ENCODE peak calls at places on chromosomes 1 and 21, in ten cellular contexts. L, T, I, U, P, F, K, G, M and D are unnamed samples. For H3K4me1, the result is how much of the 10 kb centered on the place peaks cover.

GRCh38 chr1:207486210-207486609 is 9.7 kb upstream of the CR1 start:
- DNase-seq in U (no peak), K (no peak), M (no peak), F (no peak), T (no peak), L (no peak), I (no peak), G (no peak), P (no peak), D (no peak)

GRCh38 chr1:36968730-36969129 is 65.6 kb downstream of the GRIK3 start:
- DNase-seq in L (no peak), U (no peak), F (no peak), I (no peak), M (no peak), G (no peak), T (no peak), K (no peak), P (no peak), D (no peak)

GRCh38 chr1:42928859-42929258 is 29.8 kb downstream of the SLC2A1 start:
- DNase-seq in T (no peak), U (no peak), L (no peak), K (peak), F (no peak), I (no peak), G (no peak), P (no peak), M (no peak), D (no peak)

GRCh38 chr1:155981266-155982088 is 3.1 kb upstream of the ARHGEF2 start:
- DNase-seq in L (peak), M (no peak), P (peak), F (no peak), I (no peak), K (peak), T (no peak), U (peak), G (no peak), D (no peak)

GRCh38 chr1:21553116-21553926 is 44.1 kb downstream of the ALPL start:
- DNase-seq in T (no peak), M (no peak), K (no peak), I (no peak), F (no peak), G (no peak), U (no peak), L (no peak), P (peak), D (no peak)

GRCh38 chr21:36250423-36251075 is 69.4 kb upstream of the MORC3 start:
- DNase-seq in P (no peak), T (no peak), M (no peak), K (no peak), L (no peak), U (no peak), G (no peak), I (no peak), F (no peak), D (no peak)

GRCh38 chr1:184456189-184456588 is 69.4 kb downstream of the C1orf21 start:
- DNase-seq in L (no peak), P (no peak), K (no peak), T (no peak), I (no peak), F (no peak), G (no peak), M (no peak), U (no peak), D (no peak)

GRCh38 chr21:36654796-36655325 is 44.1 kb upstream of the SIM2 start:
- DNase-seq in M (no peak), U (no peak), G (no peak), T (no peak), P (no peak), L (no peak), I (no peak), F (no peak), K (no peak), D (no peak)

GRCh38 chr1:246602194-246602593 is 35.9 kb downstream of the CNST start:
- DNase-seq in K (no peak), U (no peak), G (no peak), F (no peak), P (peak), T (no peak), M (no peak), L (no peak), I (no peak), D (no peak)

GRCh38 chr1:228315945-228316588 is 90.6 kb downstream of the TRIM11 start:
- DNase-seq in G (peak), F (no peak), K (peak), M (peak), U (no peak), T (peak), I (peak), L (no peak), P (no peak), D (no peak)

GRCh38 chr1:159173303-159173702 is 1.9 kb downstream of the CADM3 start:
- DNase-seq in P (no peak), K (no peak), T (no peak), G (no peak), L (no peak), M (no peak), I (no peak), U (no peak), F (no peak), D (no peak)

GRCh38 chr1:206545351-206545750 is 38.0 kb downstream of the RASSF5 start:
- DNase-seq in G (no peak), K (peak), I (no peak), P (no peak), L (no peak), F (no peak), U (no peak), T (no peak), M (no peak), D (no peak)

GRCh38 chr1:53619811-53620619 is 118.9 kb downstream of the GLIS1 start:
- DNase-seq in L (no peak), T (no peak), U (no peak), G (peak), P (peak), F (no peak), M (no peak), K (peak), I (peak), D (no peak)

GRCh38 chr1:39145651-39145970 is 58.9 kb upstream of the MACF1 start:
- DNase-seq in K (no peak), L (no peak), G (no peak), I (no peak), M (no peak), F (no peak), P (peak), T (no peak), U (no peak), D (no peak)

GRCh38 chr1:39144943-39145650 is 59.4 kb upstream of the MACF1 start:
- DNase-seq in K (no peak), F (no peak), I (no peak), M (no peak), T (no peak), P (no peak), U (no peak), L (no peak), G (no peak), D (no peak)

GRCh38 chr1:39141925-39142324 is 62.6 kb upstream of the MACF1 start:
- DNase-seq in M (no peak), U (no peak), L (no peak), P (peak), T (no peak), G (no peak), F (no peak), K (no peak), I (no peak), D (no peak)

GRCh38 chr1:39139723-39140360 is 64.7 kb upstream of the MACF1 start:
- DNase-seq in G (no peak), P (peak), U (no peak), I (no peak), K (no peak), L (no peak), M (no peak), F (no peak), T (no peak), D (no peak)

GRCh38 chr1:39142394-39143060 is 62.0 kb upstream of the MACF1 start:
- DNase-seq in T (no peak), I (peak), F (no peak), L (peak), G (no peak), K (no peak), M (no peak), U (no peak), P (no peak), D (no peak)
- H3K4me1 ChIP-seq in T (under half), I (under half), F (under half), L (half or more), G (under half), K (under half), M (under half), U (under half), P (under half), D (under half)

DNA sequence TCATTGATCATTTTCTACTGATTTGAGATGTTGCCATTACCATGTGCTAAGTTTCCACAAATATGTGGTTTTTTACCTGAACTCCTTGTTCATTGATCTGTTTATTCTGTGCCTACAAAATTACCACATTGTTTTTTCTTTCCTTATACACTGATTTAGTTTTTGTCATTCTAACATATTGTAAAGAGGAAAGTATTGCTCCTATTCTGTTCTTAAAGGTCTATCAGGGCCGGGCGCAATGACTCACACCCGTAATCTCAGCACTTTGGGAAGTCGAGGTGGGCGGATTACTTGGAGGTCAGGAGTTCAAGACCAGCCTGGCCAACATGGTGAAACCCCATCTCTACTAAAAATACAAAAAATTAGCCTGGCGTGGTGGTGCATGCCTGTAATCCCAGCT is 75.1 kb downstream of the CAMTA1 start:
- DNase-seq in U (no peak), I (no peak), M (no peak), L (no peak), F (no peak), T (no peak), K (no peak), P (peak), G (no peak), D (no peak)
- H3K27ac ChIP-seq in U (no peak), I (no peak), M (no peak), L (peak), F (peak), T (peak), K (no peak), P (peak), G (no peak), D (no peak)

DNA sequence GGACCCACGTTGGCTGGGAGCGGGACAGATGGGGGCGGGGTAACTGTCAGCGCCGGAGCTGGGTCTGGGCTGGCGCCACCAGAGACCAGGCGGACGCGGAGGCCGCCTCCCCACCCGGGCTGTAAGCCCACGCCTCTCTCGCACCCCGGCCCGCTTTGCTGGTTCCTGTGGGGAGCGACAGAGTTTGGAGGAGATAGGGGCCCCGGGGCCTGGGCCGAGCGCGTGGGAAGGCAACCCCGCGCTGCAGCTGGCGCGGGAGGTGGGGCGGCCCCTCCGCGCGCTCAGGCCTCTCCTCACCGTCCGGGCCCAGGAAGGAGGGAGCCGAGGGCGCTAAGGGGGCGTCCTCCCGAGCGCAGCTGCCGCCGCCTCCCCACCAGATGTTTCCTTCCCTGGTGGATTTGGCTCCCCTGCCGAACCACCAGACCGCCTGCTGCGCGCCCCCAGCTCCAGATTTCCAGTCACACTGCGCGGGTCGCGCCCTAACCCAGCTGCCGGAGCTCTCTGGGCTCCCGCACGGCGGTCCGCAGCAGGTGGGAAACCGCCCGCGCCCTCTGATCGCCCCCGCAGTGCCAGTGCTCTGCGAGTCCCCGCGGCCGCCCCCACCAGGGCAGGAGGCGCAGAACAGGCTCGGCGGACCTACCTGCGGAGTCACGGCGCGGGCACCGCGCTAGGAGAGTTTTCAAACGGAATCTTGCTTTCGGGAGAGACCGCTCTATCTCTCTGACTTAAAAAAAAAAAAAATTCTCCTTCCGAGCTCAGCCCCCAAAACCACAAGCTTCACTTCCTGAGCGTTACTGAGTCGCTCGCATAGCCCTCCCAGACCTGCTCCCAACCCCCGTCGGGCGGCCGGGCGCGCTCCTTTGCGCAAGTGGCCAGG is 1.1 kb downstream of the GFI1 start:
- DNase-seq in T (peak), L (peak), I (peak), U (peak), M (no peak), G (no peak), K (peak), P (peak), F (peak), D (peak)
- H3K4me1 ChIP-seq in T (half or more), L (half or more), I (under half), U (under half), M (half or more), G (under half), K (half or more), P (under half), F (under half), D (under half)

DNA sequence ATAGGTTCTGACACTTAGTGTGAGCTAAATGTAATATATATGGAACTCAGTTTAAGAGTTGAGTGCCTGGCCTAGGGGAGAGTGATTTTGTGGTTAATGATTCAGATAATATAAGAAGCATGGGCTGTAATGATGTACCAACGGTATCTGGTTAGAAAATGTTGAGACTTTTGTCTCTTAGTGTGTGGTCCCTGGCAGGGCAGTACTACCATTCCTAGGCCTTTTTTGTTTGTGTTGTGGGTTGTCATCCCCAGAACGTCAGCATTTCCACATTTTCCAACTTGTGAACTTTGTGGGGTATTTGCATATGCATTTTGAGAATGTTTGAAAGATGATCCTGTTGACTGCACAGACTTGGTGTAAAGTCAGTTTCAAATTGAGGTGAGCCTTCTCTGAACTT is 11.4 kb downstream of the NEK7 start:
- DNase-seq in K (no peak), P (peak), I (no peak), F (no peak), U (no peak), G (no peak), L (no peak), T (no peak), M (no peak), D (no peak)
- H3K27ac ChIP-seq in K (no peak), P (peak), I (no peak), F (peak), U (peak), G (no peak), L (no peak), T (peak), M (no peak), D (peak)

GRCh38 chr1:112637257-112638108 is 17.9 kb downstream of the CAPZA1 start:
- DNase-seq in U (no peak), T (no peak), M (no peak), G (no peak), P (peak), L (no peak), I (no peak), K (no peak), F (no peak), D (no peak)
- H3K4me1 ChIP-seq in U (half or more), T (under half), M (under half), G (under half), P (under half), L (under half), I (under half), K (half or more), F (under half), D (under half)

GRCh38 chr1:203985044-203985443 is 87.9 kb upstream of the SOX13 start:
- DNase-seq in K (no peak), P (no peak), T (no peak), F (no peak), U (no peak), L (no peak), M (no peak), I (no peak), G (no peak), D (no peak)
- H3K27ac ChIP-seq in K (no peak), P (no peak), T (no peak), F (no peak), U (no peak), L (no peak), M (no peak), I (no peak), G (no peak), D (no peak)